ENCODE peak calls at places on chromosomes 6 and 20, in seven cellular contexts. B is heart left ventricle, C is pancreas, A is right atrium auricular region, E is lower lobe of right lung, O is uterus, Q is GM12865. K is an unnamed sample.

GRCh38 chr20:58479666-58480454 is 35.3 kb downstream of the APCDD1L start:
- DNase-seq in B (no peak), C (no peak), A (no peak), E (no peak), O (no peak), Q (no peak), K (no peak)

GRCh38 chr6:112058243-112058642 is 4.3 kb downstream of the CCN6 start:
- DNase-seq in B (no peak), C (no peak), A (no peak), E (no peak), O (no peak), Q (no peak), K (no peak)

GRCh38 chr20:38275815-38276550 is 15.4 kb upstream of the KIAA1755 start:
- DNase-seq in B (no peak), C (no peak), A (no peak), E (no peak), O (no peak), Q (no peak), K (peak; percentile 87)

GRCh38 chr6:38822963-38823362 is 107.9 kb downstream of the DNAH8 start:
- DNase-seq in B (no peak), C (no peak), A (no peak), E (no peak), O (no peak), Q (no peak), K (no peak)

GRCh38 chr6:157977176-157977804 is 4.4 kb upstream of the SYNJ2 start:
- DNase-seq in B (no peak), C (no peak), A (no peak), E (no peak), O (no peak), Q (no peak), K (no peak)

GRCh38 chr20:56752274-56752673 is 123.2 kb downstream of the TFAP2C start:
- DNase-seq in B (no peak), C (no peak), A (no peak), E (no peak), O (no peak), Q (no peak), K (no peak)

GRCh38 chr6:30061766-30062458 is 847 bp downstream of the POLR1H start:
- DNase-seq in B (no peak), C (peak; percentile 57), A (no peak), E (no peak), O (peak; percentile 16), Q (peak; percentile 62), K (peak; percentile 29)

GRCh38 chr20:58081842-58082241 is 146.6 kb downstream of the ANKRD60 start:
- DNase-seq in B (no peak), C (no peak), A (no peak), E (no peak), O (no peak), Q (no peak), K (peak; percentile 72)

GRCh38 chr6:82264824-82265223 is 17.3 kb upstream of the IBTK start:
- DNase-seq in B (no peak), C (no peak), A (no peak), E (no peak), O (no peak), Q (peak; percentile 26), K (no peak)

GRCh38 chr20:24798930-24799705 is 150.0 kb upstream of the CST7 start:
- DNase-seq in B (no peak), C (peak; percentile 35), A (no peak), E (peak; percentile 9), O (no peak), Q (no peak), K (peak; percentile 74)

GRCh38 chr20:10863337-10864060 is 189.7 kb upstream of the JAG1 start:
- DNase-seq in B (peak; percentile 49), C (no peak), A (no peak), E (no peak), O (no peak), Q (no peak), K (peak; percentile 88)

GRCh38 chr6:161254126-161254753 is 19.6 kb downstream of the AGPAT4 start:
- DNase-seq in B (no peak), C (no peak), A (no peak), E (no peak), O (no peak), Q (no peak), K (no peak)

GRCh38 chr20:35276408-35276807 is 1.5 kb downstream of the MMP24OS start:
- DNase-seq in B (no peak), C (no peak), A (no peak), E (no peak), O (no peak), Q (no peak), K (no peak)

GRCh38 chr6:1950631-1951030 is 294.8 kb downstream of the GMDS start:
- DNase-seq in B (no peak), C (no peak), A (no peak), E (no peak), O (no peak), Q (no peak), K (no peak)

GRCh38 chr6:39226606-39227300 is 2.5 kb downstream of the KCNK5 start:
- DNase-seq in B (no peak), C (no peak), A (no peak), E (no peak), O (no peak), Q (no peak), K (no peak)

GRCh38 chr20:22264917-22265316 is 319.5 kb downstream of the FOXA2 start:
- DNase-seq in B (no peak), C (no peak), A (no peak), E (no peak), O (no peak), Q (no peak), K (no peak)

GRCh38 chr20:39013662-39014109 is 51.5 kb downstream of the DHX35 start:
- DNase-seq in B (no peak), C (no peak), A (no peak), E (no peak), O (no peak), Q (no peak), K (no peak)

GRCh38 chr6:131950767-131951575 is at the start of gene CCN2:
- DNase-seq in B (peak; percentile 84), C (peak; percentile 84), A (peak; percentile 97), E (peak; percentile 79), O (peak; percentile 88), Q (no peak), K (peak; percentile 98)

GRCh38 chr6:12957321-12958051 is 240.9 kb downstream of the PHACTR1 start:
- DNase-seq in B (peak; percentile 87), C (peak; percentile 79), A (peak; percentile 73), E (peak; percentile 87), O (peak; percentile 36), Q (peak; percentile 9), K (peak; percentile 72)

GRCh38 chr20:33650111-33650752 is 11.9 kb upstream of the C20orf144 start:
- DNase-seq in B (no peak), C (no peak), A (no peak), E (no peak), O (no peak), Q (no peak), K (no peak)

GRCh38 chr6:166997768-166998255 is 1.4 kb upstream of the CEP43 start:
- DNase-seq in B (peak; percentile 37), C (peak; percentile 75), A (no peak), E (peak; percentile 79), O (peak; percentile 30), Q (peak; percentile 83), K (peak; percentile 69)
- H3K4me3 ChIP-seq in B (peak overlapping the region; percentile 87), C (peak overlapping the region; percentile 98), A (peak overlapping the region; percentile 78), E (peak overlapping the region; percentile 99), O (peak overlapping the region; percentile 86), Q (peak overlapping the region; percentile 80), K (peak overlapping the region; percentile 77)

DNA sequence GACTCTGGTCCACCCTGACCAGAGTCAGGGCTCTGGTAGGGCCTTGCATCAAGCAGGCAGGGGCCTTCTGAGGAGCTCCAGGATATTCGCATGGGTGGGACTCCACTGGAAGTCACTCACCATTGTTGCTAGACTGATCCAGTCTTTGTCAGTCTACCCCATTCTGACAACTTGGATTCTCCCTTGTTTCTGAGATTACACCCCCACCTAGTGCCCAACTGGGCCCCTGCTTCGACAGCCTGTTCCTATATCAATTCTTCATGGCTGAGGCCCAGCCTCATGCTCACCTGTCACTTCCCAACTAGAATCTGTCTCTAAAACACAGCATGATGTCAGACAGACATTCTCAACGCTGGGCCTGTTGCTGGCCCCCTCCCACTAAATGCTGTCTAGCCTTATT is 5.2 kb downstream of the SLC35D3 start:
- DNase-seq in B (no peak), C (no peak), A (no peak), E (no peak), O (no peak), Q (peak; percentile 46), K (no peak)
- TF ChIP-seq CTCF in B (no peak), C (no peak), A (no peak), E (peak; percentile 29), O (no peak), Q (peak; percentile 47), K (peak; percentile 40)

DNA sequence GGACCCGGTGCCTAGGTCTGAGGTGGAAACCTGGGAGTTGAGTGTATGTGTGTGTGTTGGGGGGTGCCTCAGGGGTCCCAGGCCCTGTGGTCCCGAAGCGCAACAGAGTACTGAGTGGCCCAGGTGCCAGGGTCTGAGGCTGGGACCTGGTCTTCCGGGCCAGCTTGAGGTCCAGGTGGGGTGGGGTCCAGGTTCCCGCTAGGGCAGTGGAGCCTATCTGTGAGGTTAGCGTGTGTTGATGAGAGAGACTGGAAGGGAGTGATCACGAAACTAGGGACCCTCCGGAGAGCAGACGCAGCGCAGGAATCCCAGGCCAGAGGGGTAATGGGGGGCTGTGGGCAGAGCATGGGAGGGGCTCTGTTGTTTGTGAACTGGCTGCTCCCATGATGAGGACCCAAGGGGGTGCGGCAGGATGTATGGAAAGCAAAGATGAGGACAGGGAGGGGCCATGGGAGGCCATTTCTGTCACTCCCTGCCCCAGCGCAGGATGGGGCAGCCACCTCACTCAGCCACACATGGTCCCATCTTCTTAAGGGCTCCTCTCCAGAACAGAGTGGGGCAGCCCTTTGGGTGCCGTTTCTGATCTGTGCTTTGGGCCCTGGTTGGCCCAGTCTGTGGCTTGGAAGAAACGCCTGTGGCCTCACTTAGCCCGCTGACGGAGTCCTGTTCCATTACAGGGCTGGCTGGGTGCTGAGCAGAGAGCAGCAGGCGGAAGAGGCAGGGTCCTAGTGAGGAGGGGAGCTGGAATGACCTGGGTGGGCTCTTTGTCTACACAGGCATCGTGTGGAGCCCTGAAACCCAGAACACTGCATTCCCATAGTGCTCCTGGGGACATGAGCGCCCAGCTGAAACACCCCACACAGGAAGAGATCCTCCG is 872 bp downstream of the HSPA12B start:
- DNase-seq in B (peak; percentile 27), C (no peak), A (no peak), E (no peak), O (no peak), Q (no peak), K (no peak)
- H3K4me3 ChIP-seq in B (peak overlapping the region; percentile 51), C (no peak overlapping the region), A (peak overlapping the region; percentile 46), E (peak overlapping the region; percentile 62), O (peak overlapping the region; percentile 26), Q (no peak overlapping the region), K (no peak overlapping the region)

GRCh38 chr6:62284725-62285124 is 1.3 kb downstream of the KHDRBS2 start:
- DNase-seq in B (no peak), C (no peak), A (no peak), E (no peak), O (no peak), Q (no peak), K (no peak)

GRCh38 chr6:62286470-62286843 is 432 bp upstream of the KHDRBS2 start:
- DNase-seq in B (no peak), C (no peak), A (no peak), E (no peak), O (no peak), Q (no peak), K (no peak)

GRCh38 chr6:62283359-62283758 is 2.7 kb downstream of the KHDRBS2 start:
- DNase-seq in B (no peak), C (no peak), A (no peak), E (no peak), O (no peak), Q (no peak), K (no peak)

GRCh38 chr6:62285612-62286469 is at the start of gene KHDRBS2:
- DNase-seq in B (peak; percentile 73), C (peak; percentile 87), A (peak; percentile 74), E (peak; percentile 91), O (peak; percentile 39), Q (peak; percentile 83), K (no peak)

GRCh38 chr6:62283828-62284411 is 2.1 kb downstream of the KHDRBS2 start:
- DNase-seq in B (no peak), C (no peak), A (no peak), E (no peak), O (no peak), Q (peak; percentile 31), K (peak; percentile 1)
- TF ChIP-seq CTCF in B (peak; percentile 20), C (peak; percentile 46), A (no peak), E (peak; percentile 64), O (peak; percentile 26), Q (peak; percentile 40), K (peak; percentile 30)